ENCODE peak calls at places on chromosome 14, in nine cellular contexts. One of them, this sample, is unnamed.

GRCh38 chr14:99598774-99599173 is 5.2 kb downstream of the CCDC85C start:
- DNase-seq in small intestine: peak
- DNase-seq in stimulated activated CD8-positive, alpha-beta memory T cell treated with anti-CD3 and anti-CD28 coated beads, Interleukin-12 subunit alpha, Interleukin-12 subunit beta, amount 100 ng/mL, for 4 hours: no peak
- DNase-seq in M059J: no peak
- DNase-seq in NCI-H510A: no peak
- DNase-seq in AG04449: no peak
- DNase-seq in hepatic stellate cell: no peak
- DNase-seq in PC-3: no peak
- DNase-seq in NCI-H1930: no peak
- DNase-seq in this sample: no peak

GRCh38 chr14:75525969-75526368 is 3.7 kb downstream of the BATF start:
- DNase-seq in NCI-H510A: no peak
- DNase-seq in NCI-H1930: no peak
- DNase-seq in small intestine: no peak
- DNase-seq in AG04449: no peak
- DNase-seq in stimulated activated CD8-positive, alpha-beta memory T cell treated with anti-CD3 and anti-CD28 coated beads, Interleukin-12 subunit alpha, Interleukin-12 subunit beta, amount 100 ng/mL, for 4 hours: no peak
- DNase-seq in PC-3: no peak
- DNase-seq in M059J: no peak
- DNase-seq in hepatic stellate cell: no peak
- DNase-seq in this sample: no peak

GRCh38 chr14:94917041-94917600 is 147.2 kb upstream of the GSC start:
- DNase-seq in M059J: no peak
- DNase-seq in small intestine: no peak
- DNase-seq in hepatic stellate cell: no peak
- DNase-seq in NCI-H1930: no peak
- DNase-seq in AG04449: no peak
- DNase-seq in stimulated activated CD8-positive, alpha-beta memory T cell treated with anti-CD3 and anti-CD28 coated beads, Interleukin-12 subunit alpha, Interleukin-12 subunit beta, amount 100 ng/mL, for 4 hours: no peak
- DNase-seq in PC-3: no peak
- DNase-seq in NCI-H510A: no peak
- DNase-seq in this sample: no peak

GRCh38 chr14:42140831-42141279 is 534.2 kb downstream of the LRFN5 start:
- DNase-seq in small intestine: no peak
- DNase-seq in NCI-H1930: no peak
- DNase-seq in PC-3: peak
- DNase-seq in NCI-H510A: no peak
- DNase-seq in stimulated activated CD8-positive, alpha-beta memory T cell treated with anti-CD3 and anti-CD28 coated beads, Interleukin-12 subunit alpha, Interleukin-12 subunit beta, amount 100 ng/mL, for 4 hours: no peak
- DNase-seq in M059J: peak
- DNase-seq in AG04449: peak
- DNase-seq in hepatic stellate cell: peak
- DNase-seq in this sample: no peak

GRCh38 chr14:54173782-54174181 is 217.2 kb upstream of the BMP4 start:
- DNase-seq in small intestine: no peak
- DNase-seq in AG04449: no peak
- DNase-seq in NCI-H510A: no peak
- DNase-seq in NCI-H1930: no peak
- DNase-seq in M059J: peak
- DNase-seq in stimulated activated CD8-positive, alpha-beta memory T cell treated with anti-CD3 and anti-CD28 coated beads, Interleukin-12 subunit alpha, Interleukin-12 subunit beta, amount 100 ng/mL, for 4 hours: no peak
- DNase-seq in PC-3: peak
- DNase-seq in hepatic stellate cell: no peak
- DNase-seq in this sample: no peak

GRCh38 chr14:22579881-22580280 is 9.1 kb downstream of the DAD1 start:
- DNase-seq in AG04449: no peak
- DNase-seq in PC-3: no peak
- DNase-seq in NCI-H1930: no peak
- DNase-seq in M059J: no peak
- DNase-seq in stimulated activated CD8-positive, alpha-beta memory T cell treated with anti-CD3 and anti-CD28 coated beads, Interleukin-12 subunit alpha, Interleukin-12 subunit beta, amount 100 ng/mL, for 4 hours: no peak
- DNase-seq in small intestine: no peak
- DNase-seq in NCI-H510A: no peak
- DNase-seq in hepatic stellate cell: no peak
- DNase-seq in this sample: no peak

GRCh38 chr14:34794217-34794616 is 79.8 kb upstream of the CFL2 start:
- DNase-seq in M059J: no peak
- DNase-seq in NCI-H510A: no peak
- DNase-seq in stimulated activated CD8-positive, alpha-beta memory T cell treated with anti-CD3 and anti-CD28 coated beads, Interleukin-12 subunit alpha, Interleukin-12 subunit beta, amount 100 ng/mL, for 4 hours: no peak
- DNase-seq in hepatic stellate cell: no peak
- DNase-seq in AG04449: no peak
- DNase-seq in small intestine: no peak
- DNase-seq in PC-3: no peak
- DNase-seq in NCI-H1930: no peak
- DNase-seq in this sample: no peak

GRCh38 chr14:30621354-30621953 is 665 bp upstream of the SCFD1 start:
- DNase-seq in PC-3: peak
- DNase-seq in small intestine: peak
- DNase-seq in AG04449: no peak
- DNase-seq in NCI-H510A: peak
- DNase-seq in M059J: peak
- DNase-seq in hepatic stellate cell: peak
- DNase-seq in stimulated activated CD8-positive, alpha-beta memory T cell treated with anti-CD3 and anti-CD28 coated beads, Interleukin-12 subunit alpha, Interleukin-12 subunit beta, amount 100 ng/mL, for 4 hours: no peak
- DNase-seq in NCI-H1930: no peak
- DNase-seq in this sample: peak

GRCh38 chr14:99899578-99900178 is 106.5 kb downstream of the EML1 start:
- DNase-seq in NCI-H1930: no peak
- DNase-seq in NCI-H510A: no peak
- DNase-seq in hepatic stellate cell: no peak
- DNase-seq in M059J: peak
- DNase-seq in small intestine: no peak
- DNase-seq in stimulated activated CD8-positive, alpha-beta memory T cell treated with anti-CD3 and anti-CD28 coated beads, Interleukin-12 subunit alpha, Interleukin-12 subunit beta, amount 100 ng/mL, for 4 hours: no peak
- DNase-seq in PC-3: peak
- DNase-seq in AG04449: no peak
- DNase-seq in this sample: no peak

GRCh38 chr14:61584258-61584657 is 111.1 kb upstream of the HIF1A start:
- DNase-seq in M059J: peak
- DNase-seq in PC-3: peak
- DNase-seq in small intestine: no peak
- DNase-seq in stimulated activated CD8-positive, alpha-beta memory T cell treated with anti-CD3 and anti-CD28 coated beads, Interleukin-12 subunit alpha, Interleukin-12 subunit beta, amount 100 ng/mL, for 4 hours: no peak
- DNase-seq in NCI-H510A: no peak
- DNase-seq in AG04449: no peak
- DNase-seq in NCI-H1930: no peak
- DNase-seq in hepatic stellate cell: peak
- DNase-seq in this sample: no peak

GRCh38 chr14:99230271-99231141 is 41.5 kb downstream of the BCL11B start:
- DNase-seq in PC-3: no peak
- DNase-seq in hepatic stellate cell: no peak
- DNase-seq in M059J: no peak
- DNase-seq in small intestine: peak
- DNase-seq in NCI-H510A: no peak
- DNase-seq in stimulated activated CD8-positive, alpha-beta memory T cell treated with anti-CD3 and anti-CD28 coated beads, Interleukin-12 subunit alpha, Interleukin-12 subunit beta, amount 100 ng/mL, for 4 hours: peak
- DNase-seq in AG04449: no peak
- DNase-seq in NCI-H1930: no peak
- DNase-seq in this sample: peak

GRCh38 chr14:33271216-33271615 is 332.5 kb downstream of the NPAS3 start:
- DNase-seq in NCI-H510A: no peak
- DNase-seq in PC-3: no peak
- DNase-seq in M059J: peak
- DNase-seq in AG04449: no peak
- DNase-seq in hepatic stellate cell: no peak
- DNase-seq in small intestine: no peak
- DNase-seq in NCI-H1930: no peak
- DNase-seq in stimulated activated CD8-positive, alpha-beta memory T cell treated with anti-CD3 and anti-CD28 coated beads, Interleukin-12 subunit alpha, Interleukin-12 subunit beta, amount 100 ng/mL, for 4 hours: no peak
- DNase-seq in this sample: no peak

GRCh38 chr14:101132588-101132987 is 229.1 kb upstream of the RTL1 start:
- DNase-seq in stimulated activated CD8-positive, alpha-beta memory T cell treated with anti-CD3 and anti-CD28 coated beads, Interleukin-12 subunit alpha, Interleukin-12 subunit beta, amount 100 ng/mL, for 4 hours: no peak
- DNase-seq in M059J: no peak
- DNase-seq in NCI-H510A: no peak
- DNase-seq in PC-3: no peak
- DNase-seq in small intestine: no peak
- DNase-seq in AG04449: no peak
- DNase-seq in NCI-H1930: no peak
- DNase-seq in hepatic stellate cell: no peak
- DNase-seq in this sample: no peak

GRCh38 chr14:76765461-76765931 is 4.2 kb downstream of the VASH1 start:
- DNase-seq in small intestine: no peak
- DNase-seq in AG04449: no peak
- DNase-seq in M059J: no peak
- DNase-seq in NCI-H510A: no peak
- DNase-seq in hepatic stellate cell: no peak
- DNase-seq in NCI-H1930: no peak
- DNase-seq in PC-3: no peak
- DNase-seq in stimulated activated CD8-positive, alpha-beta memory T cell treated with anti-CD3 and anti-CD28 coated beads, Interleukin-12 subunit alpha, Interleukin-12 subunit beta, amount 100 ng/mL, for 4 hours: no peak
- DNase-seq in this sample: no peak

GRCh38 chr14:24179294-24179960 is 7.5 kb downstream of the REC8 start:
- DNase-seq in small intestine: no peak
- DNase-seq in M059J: no peak
- DNase-seq in NCI-H510A: no peak
- DNase-seq in hepatic stellate cell: no peak
- DNase-seq in PC-3: no peak
- DNase-seq in NCI-H1930: no peak
- DNase-seq in AG04449: no peak
- DNase-seq in stimulated activated CD8-positive, alpha-beta memory T cell treated with anti-CD3 and anti-CD28 coated beads, Interleukin-12 subunit alpha, Interleukin-12 subunit beta, amount 100 ng/mL, for 4 hours: no peak
- DNase-seq in this sample: no peak

GRCh38 chr14:100855256-100855930 is 29.5 kb downstream of the MEG3 start:
- DNase-seq in NCI-H1930: no peak
- DNase-seq in M059J: no peak
- DNase-seq in small intestine: no peak
- DNase-seq in PC-3: peak
- DNase-seq in NCI-H510A: no peak
- DNase-seq in hepatic stellate cell: no peak
- DNase-seq in stimulated activated CD8-positive, alpha-beta memory T cell treated with anti-CD3 and anti-CD28 coated beads, Interleukin-12 subunit alpha, Interleukin-12 subunit beta, amount 100 ng/mL, for 4 hours: no peak
- DNase-seq in AG04449: no peak
- DNase-seq in this sample: no peak

GRCh38 chr14:64628940-64629403 is 75.3 kb upstream of the PLEKHG3 start:
- DNase-seq in NCI-H510A: no peak
- DNase-seq in M059J: peak
- DNase-seq in AG04449: peak
- DNase-seq in small intestine: no peak
- DNase-seq in NCI-H1930: no peak
- DNase-seq in hepatic stellate cell: peak
- DNase-seq in PC-3: peak
- DNase-seq in stimulated activated CD8-positive, alpha-beta memory T cell treated with anti-CD3 and anti-CD28 coated beads, Interleukin-12 subunit alpha, Interleukin-12 subunit beta, amount 100 ng/mL, for 4 hours: no peak
- DNase-seq in this sample: peak